ENCODE peak calls at places on chromosomes 5 and 9, in seven cellular contexts. F is AG08395; M is epithelial cell of esophagus; W is stimulated activated CD4-positive, alpha-beta T cell treated with anti-CD3 and anti-CD28 coated beads, TNF-alpha, amount 100 ng/mL, for 1 hour; D is memory B cell; X is HS-5; O is tibial artery. V is an unnamed sample.

GRCh38 chr9:694499-695154 is 146.9 kb upstream of the DMRT1 start:
- DNase-seq in X (peak), O (no peak), F (peak), M (peak), W (no peak), D (no peak), V (no peak)

GRCh38 chr5:11075010-11075860 is 314.2 kb upstream of the DAP start:
- DNase-seq in W (no peak), D (no peak), X (no peak), M (no peak), F (no peak), O (no peak), V (peak)

GRCh38 chr5:137342764-137343163 is 156.4 kb downstream of the SPOCK1 start:
- DNase-seq in X (no peak), D (no peak), O (no peak), F (peak), W (no peak), M (peak), V (no peak)

GRCh38 chr5:25362799-25363198 is 718.0 kb upstream of the CDH10 start:
- DNase-seq in X (no peak), D (no peak), O (no peak), F (no peak), M (no peak), W (no peak), V (no peak)

GRCh38 chr9:21761309-21761901 is 41.0 kb upstream of the MTAP start:
- DNase-seq in D (no peak), X (no peak), F (no peak), O (no peak), M (no peak), W (no peak), V (peak)

GRCh38 chr9:74783408-74783807 is 104.3 kb downstream of the TRPM6 start:
- DNase-seq in F (peak), M (peak), X (peak), O (no peak), D (no peak), W (no peak), V (no peak)

GRCh38 chr5:148857474-148857873 is 31.1 kb downstream of the ADRB2 start:
- DNase-seq in F (no peak), O (no peak), W (no peak), X (no peak), M (no peak), D (no peak), V (no peak)

GRCh38 chr5:98769006-98769255 is 4.5 kb upstream of the RGMB start:
- DNase-seq in X (no peak), M (no peak), O (peak), F (no peak), D (peak), W (no peak), V (peak)

GRCh38 chr5:118195215-118195614 is 793.1 kb downstream of the DTWD2 start:
- DNase-seq in D (no peak), W (no peak), F (no peak), M (no peak), O (no peak), X (no peak), V (no peak)

GRCh38 chr9:131656356-131657030 is 83.4 kb downstream of the RAPGEF1 start:
- DNase-seq in X (no peak), F (no peak), M (peak), D (peak), O (peak), W (peak), V (peak)

GRCh38 chr5:75320341-75320740 is 16.7 kb upstream of the HMGCR start:
- DNase-seq in M (no peak), O (no peak), D (no peak), F (no peak), X (no peak), W (no peak), V (no peak)

GRCh38 chr9:99169982-99170761 is 51.6 kb downstream of the ALG2 start:
- DNase-seq in M (no peak), F (no peak), D (no peak), O (no peak), X (no peak), W (no peak), V (no peak)

GRCh38 chr5:64814073-64814472 is 45.3 kb downstream of the CWC27 start:
- DNase-seq in X (no peak), D (no peak), W (no peak), M (no peak), F (no peak), O (no peak), V (no peak)

GRCh38 chr5:128213340-128213739 is 129.8 kb downstream of the SLC12A2 start:
- DNase-seq in F (peak), D (no peak), O (no peak), X (peak), M (peak), W (no peak), V (peak)

GRCh38 chr5:99037668-99038067 is 108.9 kb upstream of the CHD1 start:
- DNase-seq in X (no peak), M (peak), F (no peak), D (no peak), O (no peak), W (peak), V (peak)

GRCh38 chr9:121305269-121305994 is 37.5 kb downstream of the GSN start:
- DNase-seq in X (no peak), M (no peak), F (no peak), W (no peak), O (peak), D (no peak), V (no peak)

GRCh38 chr5:127072861-127073846 is at the start of gene C5orf63:
- DNase-seq in O (peak), M (peak), F (peak), X (no peak), W (peak), D (peak), V (peak)

GRCh38 chr9:89606049-89606481 is 1.3 kb downstream of the GADD45G start:
- DNase-seq in O (peak), X (no peak), F (peak), W (no peak), M (peak), D (no peak), V (peak)

GRCh38 chr5:98588225-98588624 is 185.2 kb upstream of the RGMB start:
- DNase-seq in X (no peak), W (no peak), D (no peak), F (peak), O (no peak), M (no peak), V (no peak)

GRCh38 chr9:6557883-6558282 is 87.6 kb downstream of the GLDC start:
- DNase-seq in O (no peak), D (no peak), X (no peak), W (no peak), F (no peak), M (no peak), V (no peak)

GRCh38 chr9:90044710-90045151 is 439.9 kb downstream of the GADD45G start:
- DNase-seq in M (peak), O (no peak), X (peak), F (peak), D (no peak), W (no peak), V (peak)

GRCh38 chr5:153504726-153505125 is 14.3 kb downstream of the GRIA1 start:
- DNase-seq in F (no peak), X (no peak), W (no peak), O (no peak), D (no peak), M (no peak), V (no peak)

GRCh38 chr9:136748201-136748600 is at the start of gene LCN6:
- DNase-seq in O (no peak), D (no peak), W (no peak), X (no peak), M (no peak), F (no peak), V (no peak)

GRCh38 chr5:167716376-167716775 is 575.1 kb upstream of the WWC1 start:
- DNase-seq in X (no peak), W (no peak), O (no peak), F (peak), D (no peak), M (no peak), V (no peak)

GRCh38 chr5:172868924-172869565 is 35.0 kb downstream of the ERGIC1 start:
- DNase-seq in F (peak), M (peak), X (peak), W (no peak), O (peak), D (no peak), V (peak)

GRCh38 chr5:171984748-171985419 is 21.6 kb downstream of the FBXW11 start:
- DNase-seq in F (peak), M (peak), X (peak), O (no peak), W (no peak), D (no peak), V (peak)

GRCh38 chr9:69671904-69672827 is at the start of gene APBA1:
- DNase-seq in O (peak), F (peak), W (no peak), M (peak), D (peak), X (no peak), V (peak)

GRCh38 chr9:85743290-85744128 is 1.8 kb upstream of the AGTPBP1 start:
- DNase-seq in W (no peak), O (peak), M (peak), X (peak), D (no peak), F (peak), V (peak)

V was measured in activated CD4-positive, alpha-beta T cell treated with anti-CD3 and anti-CD28 coated beads for 36 hours.